ENCODE peak calls at places on chromosome 10, in six cellular contexts. T, X, M, Y, D and J are unnamed samples.

GRCh38 chr10:8052344-8052969 is 2.0 kb upstream of the GATA3 start:
- DNase-seq in T (no peak), X (no peak), M (no peak), Y (no peak), D (no peak), J (no peak)

GRCh38 chr10:91617073-91617580 is 15.7 kb downstream of the PPP1R3C start:
- DNase-seq in T (no peak), X (no peak), M (no peak), Y (peak), D (no peak), J (peak)

GRCh38 chr10:119670717-119671116 is 19.5 kb downstream of the BAG3 start:
- DNase-seq in T (no peak), X (no peak), M (no peak), Y (peak), D (no peak), J (no peak)

GRCh38 chr10:79159785-79160184 is 91.0 kb downstream of the ZMIZ1 start:
- DNase-seq in T (no peak), X (peak), M (no peak), Y (peak), D (no peak), J (no peak)

GRCh38 chr10:101897633-101898032 is 54.0 kb upstream of the KCNIP2 start:
- DNase-seq in T (no peak), X (no peak), M (no peak), Y (peak), D (no peak), J (peak)

GRCh38 chr10:85857791-85858190 is 508.8 kb downstream of the GRID1 start:
- DNase-seq in T (no peak), X (no peak), M (no peak), Y (no peak), D (no peak), J (no peak)

GRCh38 chr10:87862644-87863101 is 660 bp downstream of the KLLN start:
- DNase-seq in T (no peak), X (no peak), M (peak), Y (peak), D (no peak), J (peak)

GRCh38 chr10:100656479-100656878 is 88.9 kb upstream of the PAX2 start:
- DNase-seq in T (peak), X (no peak), M (no peak), Y (no peak), D (no peak), J (no peak)

GRCh38 chr10:83680470-83680891 is 458.8 kb upstream of the GHITM start:
- DNase-seq in T (no peak), X (no peak), M (peak), Y (no peak), D (no peak), J (no peak)

GRCh38 chr10:90751107-90751997 is 106.5 kb downstream of the HTR7 start:
- DNase-seq in T (peak), X (no peak), M (no peak), Y (peak), D (peak), J (peak)

GRCh38 chr10:88657901-88658300 is 6.3 kb upstream of the LIPF start:
- DNase-seq in T (no peak), X (no peak), M (no peak), Y (peak), D (no peak), J (no peak)

GRCh38 chr10:24468281-24468751 is 255.4 kb downstream of the ARHGAP21 start:
- DNase-seq in T (no peak), X (no peak), M (no peak), Y (no peak), D (no peak), J (no peak)

DNA sequence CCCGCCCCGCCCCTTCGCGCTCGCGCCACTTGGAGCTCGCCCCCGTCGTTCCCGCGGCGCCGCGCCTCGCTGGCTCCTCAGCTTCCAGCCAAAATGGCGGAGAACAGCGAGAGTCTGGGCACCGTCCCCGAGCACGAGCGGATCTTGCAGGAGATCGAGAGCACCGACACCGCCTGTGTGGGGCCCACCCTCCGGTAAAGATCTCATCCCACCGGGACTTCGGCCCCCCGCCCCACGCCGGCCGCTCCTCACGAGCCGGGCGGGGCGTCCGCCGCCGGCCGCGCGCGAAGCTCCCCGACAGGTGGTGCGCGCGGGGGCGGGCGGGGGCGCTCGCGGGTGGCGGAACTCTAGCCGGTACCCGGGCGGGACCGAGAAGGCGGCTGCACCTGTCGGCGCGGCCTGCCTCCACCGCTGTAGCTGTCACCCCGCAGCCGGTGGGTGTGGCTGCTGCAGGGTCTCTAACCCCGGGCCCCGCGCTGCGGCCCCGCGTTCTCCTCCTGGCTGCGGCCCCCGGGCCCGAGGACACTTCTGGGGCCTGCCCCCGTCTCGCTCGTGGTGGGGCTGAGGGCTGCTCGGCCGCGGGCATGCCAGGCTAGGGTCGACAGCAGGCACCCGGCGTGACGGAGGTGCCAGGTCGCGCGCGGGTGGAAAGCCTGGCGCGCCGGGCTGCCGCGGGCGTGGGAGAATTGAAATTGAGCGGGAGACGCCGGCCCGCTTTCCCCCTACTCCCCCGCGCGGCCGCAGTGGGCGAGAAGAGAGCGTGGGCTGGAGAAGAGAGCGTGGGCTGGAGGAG is at the start of gene EXOC6:
- DNase-seq in T (peak), X (peak), M (peak), Y (peak), D (peak), J (peak)
- TF ChIP-seq POLR2A in T (peak), X (no peak), M (peak), Y (peak), D (peak), J (peak)

GRCh38 chr10:117541405-117541908 is 1.1 kb upstream of the EMX2 start:
- DNase-seq in T (no peak), X (no peak), M (no peak), Y (no peak), D (no peak), J (no peak)
- TF ChIP-seq POLR2A in T (no peak), X (no peak), M (no peak), Y (no peak), D (no peak), J (no peak)

DNA sequence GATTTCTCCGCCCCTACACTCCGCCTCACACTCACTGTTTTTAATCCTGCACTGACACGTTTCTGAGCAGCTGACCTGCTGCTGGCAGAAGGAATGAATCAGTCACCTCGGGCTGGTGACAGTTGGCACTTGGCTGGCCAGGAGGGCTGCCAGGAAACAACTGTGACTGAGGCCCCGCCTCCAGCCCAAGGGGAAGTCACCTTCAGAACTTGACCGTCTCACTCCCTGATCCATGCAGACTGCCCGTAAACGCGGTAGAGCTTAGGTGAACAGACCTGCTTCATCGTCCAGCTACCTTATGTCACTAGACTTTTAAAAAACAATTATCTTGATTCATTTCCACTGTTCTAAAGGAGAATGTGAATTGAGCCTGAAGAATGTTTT is 107.5 kb downstream of the DOCK1 start:
- DNase-seq in T (no peak), X (no peak), M (no peak), Y (no peak), D (no peak), J (peak)
- TF ChIP-seq POLR2A in T (no peak), X (no peak), M (no peak), Y (no peak), D (no peak), J (no peak)

GRCh38 chr10:132395704-132396494 is 1.1 kb upstream of the PWWP2B start:
- DNase-seq in T (no peak), X (peak), M (no peak), Y (no peak), D (peak), J (no peak)
- TF ChIP-seq POLR2A in T (no peak), X (peak), M (no peak), Y (no peak), D (peak), J (no peak)